ENCODE peak calls at places on chromosomes 5 and 9, in eight cellular contexts. T is stimulated activated CD8-positive, alpha-beta memory T cell treated with anti-CD3 and anti-CD28 coated beads, Interleukin-15, amount 100 ng/mL, for 24 hours; H is small intestine; K is HEK293T; U is activated T-cell treated with anti-CD3 and anti-CD28 coated beads, Interleukin-2, amount 50 U/mL, for 1 hour; N is hepatocyte; X is NCI-H1417; M is HCT116. G is an unnamed sample.

GRCh38 chr5:6262651-6263363 is 115.5 kb downstream of the MED10 start:
- DNase-seq in T (no peak), H (no peak), K (no peak), U (no peak), N (no peak), X (no peak), M (no peak), G (no peak)

GRCh38 chr9:34089311-34089710 is 37.2 kb downstream of the DCAF12 start:
- DNase-seq in T (no peak), H (no peak), K (no peak), U (no peak), N (no peak), X (no peak), M (no peak), G (no peak)

GRCh38 chr5:147305147-147305546 is 70.3 kb downstream of the STK32A start:
- DNase-seq in T (no peak), H (no peak), K (peak; percentile 7), U (no peak), N (no peak), X (no peak), M (no peak), G (no peak)

GRCh38 chr9:19999491-20000057 is 210.7 kb upstream of the SLC24A2 start:
- DNase-seq in T (no peak), H (peak; percentile 12), K (no peak), U (no peak), N (no peak), X (peak; percentile 1), M (peak; percentile 49), G (no peak)

GRCh38 chr9:37974506-37975173 is 70.7 kb upstream of the SLC25A51 start:
- DNase-seq in T (no peak), H (no peak), K (no peak), U (no peak), N (peak; percentile 62), X (no peak), M (no peak), G (no peak)

GRCh38 chr5:116374434-116374852 is 200.2 kb downstream of the SEMA6A start:
- DNase-seq in T (no peak), H (no peak), K (no peak), U (no peak), N (no peak), X (no peak), M (no peak), G (no peak)

GRCh38 chr9:72065076-72065475 is 4.7 kb upstream of the C9orf57 start:
- DNase-seq in T (no peak), H (no peak), K (no peak), U (no peak), N (no peak), X (no peak), M (no peak), G (no peak)

GRCh38 chr5:172887735-172888134 is 53.7 kb downstream of the ERGIC1 start:
- DNase-seq in T (no peak), H (no peak), K (no peak), U (no peak), N (peak; percentile 64), X (no peak), M (no peak), G (no peak)

GRCh38 chr9:109886050-109886449 is 106.1 kb downstream of the PALM2AKAP2 start:
- DNase-seq in T (no peak), H (no peak), K (no peak), U (no peak), N (no peak), X (no peak), M (no peak), G (no peak)

GRCh38 chr5:143322931-143323330 is 80.6 kb downstream of the NR3C1 start:
- DNase-seq in T (no peak), H (no peak), K (no peak), U (no peak), N (no peak), X (no peak), M (no peak), G (no peak)

GRCh38 chr9:112764837-112765236 is 14.3 kb downstream of the SNX30 start:
- DNase-seq in T (no peak), H (peak; percentile 96), K (no peak), U (no peak), N (peak; percentile 66), X (no peak), M (no peak), G (no peak)

GRCh38 chr5:155380480-155380879 is 366.9 kb downstream of the KIF4B start:
- DNase-seq in T (no peak), H (no peak), K (no peak), U (no peak), N (no peak), X (no peak), M (no peak), G (no peak)

GRCh38 chr5:4523038-4523437 is 617.1 kb upstream of the ADAMTS16 start:
- DNase-seq in T (no peak), H (no peak), K (no peak), U (no peak), N (no peak), X (no peak), M (no peak), G (no peak)

GRCh38 chr5:143213231-143213850 is 190.1 kb downstream of the NR3C1 start:
- DNase-seq in T (no peak), H (no peak), K (no peak), U (no peak), N (peak; percentile 28), X (no peak), M (no peak), G (no peak)

GRCh38 chr5:164713682-164714081 is 1208.3 kb downstream of the MAT2B start:
- DNase-seq in T (no peak), H (no peak), K (no peak), U (no peak), N (no peak), X (no peak), M (no peak), G (no peak)

GRCh38 chr5:132270706-132271105 is 13.2 kb downstream of the PDLIM4 start:
- DNase-seq in T (no peak), H (no peak), K (no peak), U (no peak), N (no peak), X (no peak), M (no peak), G (no peak)

GRCh38 chr5:139659673-139660072 is 11.5 kb downstream of the CXXC5 start:
- DNase-seq in T (no peak), H (no peak), K (no peak), U (no peak), N (no peak), X (no peak), M (no peak), G (no peak)

GRCh38 chr5:180287868-180288267 is 4.0 kb downstream of the MAPK9 start:
- DNase-seq in T (no peak), H (no peak), K (no peak), U (no peak), N (no peak), X (no peak), M (no peak), G (no peak)

GRCh38 chr5:101473483-101473882 is 570.4 kb upstream of the ST8SIA4 start:
- DNase-seq in T (no peak), H (no peak), K (no peak), U (no peak), N (no peak), X (no peak), M (no peak), G (no peak)

GRCh38 chr5:20020235-20020634 is 32.2 kb upstream of the CDH18 start:
- DNase-seq in T (no peak), H (no peak), K (no peak), U (no peak), N (no peak), X (no peak), M (no peak), G (no peak)